ENCODE peak calls at places on chromosomes 5 and 9, in eight cellular contexts. One of them, this sample, is unnamed.

GRCh38 chr9:120892748-120893584 is 16.0 kb upstream of the PHF19 start:
- DNase-seq in stromal cell of bone marrow: peak; percentile 45
- DNase-seq in mesenchymal stem cell: peak; percentile 31
- DNase-seq in type B pancreatic cell: no peak
- DNase-seq in occipital lobe: no peak
- DNase-seq in body of pancreas: no peak
- DNase-seq in KBM-7: peak; percentile 96
- DNase-seq in NCI-H1105 treated with DMSO at 0.1 percent for 48 hours: no peak
- DNase-seq in this sample: peak; percentile 76

GRCh38 chr9:86563350-86563749 is 209.1 kb upstream of the TUT7 start:
- DNase-seq in occipital lobe: no peak
- DNase-seq in body of pancreas: no peak
- DNase-seq in stromal cell of bone marrow: no peak
- DNase-seq in mesenchymal stem cell: no peak
- DNase-seq in KBM-7: no peak
- DNase-seq in type B pancreatic cell: no peak
- DNase-seq in NCI-H1105 treated with DMSO at 0.1 percent for 48 hours: no peak
- DNase-seq in this sample: peak; percentile 76

GRCh38 chr5:83714780-83715179 is 5.9 kb downstream of the HAPLN1 start:
- DNase-seq in mesenchymal stem cell: no peak
- DNase-seq in type B pancreatic cell: no peak
- DNase-seq in KBM-7: no peak
- DNase-seq in body of pancreas: no peak
- DNase-seq in stromal cell of bone marrow: no peak
- DNase-seq in occipital lobe: no peak
- DNase-seq in NCI-H1105 treated with DMSO at 0.1 percent for 48 hours: no peak
- DNase-seq in this sample: no peak

GRCh38 chr5:179201986-179202385 is 141.8 kb downstream of the ZNF354C start:
- DNase-seq in mesenchymal stem cell: no peak
- DNase-seq in stromal cell of bone marrow: no peak
- DNase-seq in NCI-H1105 treated with DMSO at 0.1 percent for 48 hours: no peak
- DNase-seq in body of pancreas: no peak
- DNase-seq in occipital lobe: no peak
- DNase-seq in KBM-7: no peak
- DNase-seq in type B pancreatic cell: no peak
- DNase-seq in this sample: no peak

GRCh38 chr9:79573697-79573976 is 1.9 kb downstream of the TLE4 start:
- DNase-seq in KBM-7: no peak
- DNase-seq in stromal cell of bone marrow: no peak
- DNase-seq in mesenchymal stem cell: no peak
- DNase-seq in type B pancreatic cell: no peak
- DNase-seq in occipital lobe: no peak
- DNase-seq in NCI-H1105 treated with DMSO at 0.1 percent for 48 hours: peak; percentile 13
- DNase-seq in body of pancreas: no peak
- DNase-seq in this sample: no peak

GRCh38 chr9:6024035-6024554 is 8.7 kb upstream of the RANBP6 start:
- DNase-seq in body of pancreas: no peak
- DNase-seq in occipital lobe: no peak
- DNase-seq in KBM-7: peak; percentile 51
- DNase-seq in stromal cell of bone marrow: no peak
- DNase-seq in NCI-H1105 treated with DMSO at 0.1 percent for 48 hours: peak; percentile 22
- DNase-seq in mesenchymal stem cell: peak; percentile 23
- DNase-seq in type B pancreatic cell: no peak
- DNase-seq in this sample: peak; percentile 7

GRCh38 chr5:37810311-37810710 is 29.5 kb downstream of the GDNF start:
- DNase-seq in body of pancreas: no peak
- DNase-seq in mesenchymal stem cell: no peak
- DNase-seq in NCI-H1105 treated with DMSO at 0.1 percent for 48 hours: no peak
- DNase-seq in type B pancreatic cell: no peak
- DNase-seq in occipital lobe: no peak
- DNase-seq in KBM-7: no peak
- DNase-seq in stromal cell of bone marrow: no peak
- DNase-seq in this sample: no peak

GRCh38 chr5:98770158-98770910 is 3.1 kb upstream of the RGMB start:
- DNase-seq in NCI-H1105 treated with DMSO at 0.1 percent for 48 hours: peak; percentile 67
- DNase-seq in body of pancreas: peak; percentile 60
- DNase-seq in occipital lobe: peak; percentile 15
- DNase-seq in KBM-7: peak; percentile 65
- DNase-seq in type B pancreatic cell: no peak
- DNase-seq in mesenchymal stem cell: peak; percentile 85
- DNase-seq in stromal cell of bone marrow: no peak
- DNase-seq in this sample: peak; percentile 76

GRCh38 chr5:120843390-120843980 is 379.4 kb downstream of the PRR16 start:
- DNase-seq in mesenchymal stem cell: no peak
- DNase-seq in NCI-H1105 treated with DMSO at 0.1 percent for 48 hours: no peak
- DNase-seq in occipital lobe: no peak
- DNase-seq in type B pancreatic cell: no peak
- DNase-seq in stromal cell of bone marrow: no peak
- DNase-seq in body of pancreas: no peak
- DNase-seq in KBM-7: no peak
- DNase-seq in this sample: no peak

GRCh38 chr9:37215456-37216229 is 95.3 kb downstream of the ZCCHC7 start:
- DNase-seq in NCI-H1105 treated with DMSO at 0.1 percent for 48 hours: no peak
- DNase-seq in type B pancreatic cell: no peak
- DNase-seq in KBM-7: no peak
- DNase-seq in occipital lobe: no peak
- DNase-seq in mesenchymal stem cell: no peak
- DNase-seq in body of pancreas: no peak
- DNase-seq in stromal cell of bone marrow: no peak
- DNase-seq in this sample: peak; percentile 47

GRCh38 chr5:174935854-174936474 is 211.6 kb downstream of the MSX2 start:
- DNase-seq in stromal cell of bone marrow: peak; percentile 21
- DNase-seq in body of pancreas: peak; percentile 67
- DNase-seq in KBM-7: peak; percentile 53
- DNase-seq in mesenchymal stem cell: peak; percentile 31
- DNase-seq in NCI-H1105 treated with DMSO at 0.1 percent for 48 hours: peak; percentile 46
- DNase-seq in occipital lobe: peak; percentile 28
- DNase-seq in type B pancreatic cell: peak; percentile 80
- DNase-seq in this sample: peak; percentile 42

GRCh38 chr9:131238402-131239021 is 37.8 kb downstream of the FAM78A start:
- DNase-seq in body of pancreas: no peak
- DNase-seq in NCI-H1105 treated with DMSO at 0.1 percent for 48 hours: no peak
- DNase-seq in stromal cell of bone marrow: no peak
- DNase-seq in occipital lobe: no peak
- DNase-seq in mesenchymal stem cell: peak; percentile 53
- DNase-seq in KBM-7: peak; percentile 74
- DNase-seq in type B pancreatic cell: no peak
- DNase-seq in this sample: peak; percentile 23

GRCh38 chr5:79562351-79563246 is 48.7 kb upstream of the HOMER1 start:
- DNase-seq in KBM-7: no peak
- DNase-seq in body of pancreas: no peak
- DNase-seq in stromal cell of bone marrow: peak; percentile 90
- DNase-seq in mesenchymal stem cell: peak; percentile 8
- DNase-seq in occipital lobe: no peak
- DNase-seq in NCI-H1105 treated with DMSO at 0.1 percent for 48 hours: no peak
- DNase-seq in type B pancreatic cell: no peak
- DNase-seq in this sample: no peak

GRCh38 chr5:102678267-102679058 is 76.6 kb upstream of the PAM start:
- DNase-seq in KBM-7: no peak
- DNase-seq in NCI-H1105 treated with DMSO at 0.1 percent for 48 hours: no peak
- DNase-seq in type B pancreatic cell: no peak
- DNase-seq in mesenchymal stem cell: no peak
- DNase-seq in occipital lobe: no peak
- DNase-seq in stromal cell of bone marrow: peak; percentile 53
- DNase-seq in body of pancreas: no peak
- DNase-seq in this sample: no peak

GRCh38 chr9:74041588-74041987 is 455.5 kb upstream of the RORB start:
- DNase-seq in stromal cell of bone marrow: no peak
- DNase-seq in type B pancreatic cell: no peak
- DNase-seq in body of pancreas: no peak
- DNase-seq in occipital lobe: no peak
- DNase-seq in mesenchymal stem cell: no peak
- DNase-seq in KBM-7: no peak
- DNase-seq in NCI-H1105 treated with DMSO at 0.1 percent for 48 hours: no peak
- DNase-seq in this sample: no peak

GRCh38 chr9:713046-713445 is 128.5 kb upstream of the DMRT1 start:
- DNase-seq in KBM-7: no peak
- DNase-seq in body of pancreas: no peak
- DNase-seq in mesenchymal stem cell: no peak
- DNase-seq in NCI-H1105 treated with DMSO at 0.1 percent for 48 hours: no peak
- DNase-seq in occipital lobe: no peak
- DNase-seq in stromal cell of bone marrow: no peak
- DNase-seq in type B pancreatic cell: no peak
- DNase-seq in this sample: no peak

GRCh38 chr5:138238034-138238433 is 24.9 kb upstream of the CDC23 start:
- DNase-seq in stromal cell of bone marrow: no peak
- DNase-seq in NCI-H1105 treated with DMSO at 0.1 percent for 48 hours: no peak
- DNase-seq in body of pancreas: no peak
- DNase-seq in type B pancreatic cell: no peak
- DNase-seq in KBM-7: no peak
- DNase-seq in occipital lobe: no peak
- DNase-seq in mesenchymal stem cell: no peak
- DNase-seq in this sample: no peak

GRCh38 chr9:98455256-98455956 is 200.0 kb upstream of the TBC1D2 start:
- DNase-seq in NCI-H1105 treated with DMSO at 0.1 percent for 48 hours: no peak
- DNase-seq in stromal cell of bone marrow: no peak
- DNase-seq in KBM-7: no peak
- DNase-seq in occipital lobe: no peak
- DNase-seq in type B pancreatic cell: no peak
- DNase-seq in mesenchymal stem cell: no peak
- DNase-seq in body of pancreas: no peak
- DNase-seq in this sample: no peak

GRCh38 chr5:135477594-135477993 is 25.4 kb upstream of the TIFAB start:
- DNase-seq in NCI-H1105 treated with DMSO at 0.1 percent for 48 hours: no peak
- DNase-seq in mesenchymal stem cell: no peak
- DNase-seq in KBM-7: no peak
- DNase-seq in type B pancreatic cell: no peak
- DNase-seq in body of pancreas: no peak
- DNase-seq in stromal cell of bone marrow: no peak
- DNase-seq in occipital lobe: no peak
- DNase-seq in this sample: no peak

GRCh38 chr5:179801304-179802206 is 5.1 kb downstream of the MGAT4B start:
- DNase-seq in occipital lobe: no peak
- DNase-seq in KBM-7: peak; percentile 79
- DNase-seq in body of pancreas: peak; percentile 90
- DNase-seq in stromal cell of bone marrow: no peak
- DNase-seq in type B pancreatic cell: no peak
- DNase-seq in mesenchymal stem cell: peak; percentile 68
- DNase-seq in NCI-H1105 treated with DMSO at 0.1 percent for 48 hours: no peak
- DNase-seq in this sample: peak; percentile 61

GRCh38 chr9:106893088-106893487 is 30.1 kb downstream of the ZNF462 start:
- DNase-seq in KBM-7: no peak
- DNase-seq in stromal cell of bone marrow: no peak
- DNase-seq in type B pancreatic cell: no peak
- DNase-seq in occipital lobe: no peak
- DNase-seq in mesenchymal stem cell: peak; percentile 89
- DNase-seq in NCI-H1105 treated with DMSO at 0.1 percent for 48 hours: no peak
- DNase-seq in body of pancreas: no peak
- DNase-seq in this sample: peak; percentile 72

GRCh38 chr9:38227656-38228055 is 158.6 kb upstream of the SHB start:
- DNase-seq in body of pancreas: no peak
- DNase-seq in mesenchymal stem cell: peak; percentile 8
- DNase-seq in KBM-7: no peak
- DNase-seq in NCI-H1105 treated with DMSO at 0.1 percent for 48 hours: peak; percentile 6
- DNase-seq in occipital lobe: no peak
- DNase-seq in type B pancreatic cell: peak; percentile 55
- DNase-seq in stromal cell of bone marrow: no peak
- DNase-seq in this sample: peak; percentile 6

GRCh38 chr5:592158-592557 is 20.0 kb upstream of the CEP72 start:
- DNase-seq in stromal cell of bone marrow: no peak
- DNase-seq in body of pancreas: no peak
- DNase-seq in NCI-H1105 treated with DMSO at 0.1 percent for 48 hours: no peak
- DNase-seq in mesenchymal stem cell: no peak
- DNase-seq in KBM-7: no peak
- DNase-seq in occipital lobe: no peak
- DNase-seq in type B pancreatic cell: peak; percentile 50
- DNase-seq in this sample: no peak

GRCh38 chr5:10229306-10230048 is 20.2 kb downstream of the ATPSCKMT start:
- DNase-seq in body of pancreas: no peak
- DNase-seq in occipital lobe: no peak
- DNase-seq in stromal cell of bone marrow: peak; percentile 72
- DNase-seq in NCI-H1105 treated with DMSO at 0.1 percent for 48 hours: no peak
- DNase-seq in KBM-7: no peak
- DNase-seq in mesenchymal stem cell: peak; percentile 16
- DNase-seq in type B pancreatic cell: no peak
- DNase-seq in this sample: no peak

GRCh38 chr5:59489551-59489950 is 404.0 kb downstream of the PDE4D start:
- DNase-seq in type B pancreatic cell: no peak
- DNase-seq in stromal cell of bone marrow: peak; percentile 3
- DNase-seq in KBM-7: no peak
- DNase-seq in occipital lobe: no peak
- DNase-seq in mesenchymal stem cell: no peak
- DNase-seq in NCI-H1105 treated with DMSO at 0.1 percent for 48 hours: no peak
- DNase-seq in body of pancreas: no peak
- DNase-seq in this sample: no peak

GRCh38 chr5:56501949-56502557 is 268.9 kb upstream of the ANKRD55 start:
- DNase-seq in stromal cell of bone marrow: no peak
- DNase-seq in KBM-7: peak; percentile 60
- DNase-seq in occipital lobe: no peak
- DNase-seq in NCI-H1105 treated with DMSO at 0.1 percent for 48 hours: no peak
- DNase-seq in type B pancreatic cell: no peak
- DNase-seq in mesenchymal stem cell: peak; percentile 48
- DNase-seq in body of pancreas: no peak
- DNase-seq in this sample: peak; percentile 50

GRCh38 chr5:122999947-123000563 is 36.5 kb downstream of the PPIC start:
- DNase-seq in NCI-H1105 treated with DMSO at 0.1 percent for 48 hours: no peak
- DNase-seq in type B pancreatic cell: no peak
- DNase-seq in mesenchymal stem cell: peak; percentile 36
- DNase-seq in body of pancreas: peak; percentile 85
- DNase-seq in stromal cell of bone marrow: no peak
- DNase-seq in occipital lobe: no peak
- DNase-seq in KBM-7: peak; percentile 45
- DNase-seq in this sample: peak; percentile 21

GRCh38 chr9:129237195-129237611 is 59.1 kb upstream of the IER5L start:
- DNase-seq in mesenchymal stem cell: peak; percentile 70
- DNase-seq in type B pancreatic cell: no peak
- DNase-seq in KBM-7: peak; percentile 67
- DNase-seq in occipital lobe: peak; percentile 51
- DNase-seq in body of pancreas: no peak
- DNase-seq in NCI-H1105 treated with DMSO at 0.1 percent for 48 hours: no peak
- DNase-seq in stromal cell of bone marrow: peak; percentile 30
- DNase-seq in this sample: peak; percentile 54

GRCh38 chr5:130198927-130199326 is 294.7 kb downstream of the CHSY3 start:
- DNase-seq in NCI-H1105 treated with DMSO at 0.1 percent for 48 hours: no peak
- DNase-seq in mesenchymal stem cell: peak; percentile 27
- DNase-seq in KBM-7: peak; percentile 40
- DNase-seq in body of pancreas: no peak
- DNase-seq in type B pancreatic cell: no peak
- DNase-seq in stromal cell of bone marrow: peak; percentile 8
- DNase-seq in occipital lobe: no peak
- DNase-seq in this sample: peak; percentile 45

GRCh38 chr9:121700165-121700830 is 48.9 kb downstream of the DAB2IP start:
- DNase-seq in type B pancreatic cell: no peak
- DNase-seq in NCI-H1105 treated with DMSO at 0.1 percent for 48 hours: peak; percentile 72
- DNase-seq in mesenchymal stem cell: peak; percentile 37
- DNase-seq in stromal cell of bone marrow: peak; percentile 20
- DNase-seq in occipital lobe: peak; percentile 35
- DNase-seq in body of pancreas: peak; percentile 87
- DNase-seq in KBM-7: no peak
- DNase-seq in this sample: peak; percentile 51

GRCh38 chr5:142686210-142686734 is 382 bp upstream of the FGF1 start:
- DNase-seq in NCI-H1105 treated with DMSO at 0.1 percent for 48 hours: no peak
- DNase-seq in stromal cell of bone marrow: no peak
- DNase-seq in mesenchymal stem cell: peak; percentile 71
- DNase-seq in KBM-7: no peak
- DNase-seq in body of pancreas: no peak
- DNase-seq in type B pancreatic cell: no peak
- DNase-seq in occipital lobe: peak; percentile 38
- DNase-seq in this sample: no peak

GRCh38 chr5:176768174-176768970 is 42.0 kb upstream of the UNC5A start:
- DNase-seq in mesenchymal stem cell: no peak
- DNase-seq in KBM-7: no peak
- DNase-seq in body of pancreas: no peak
- DNase-seq in NCI-H1105 treated with DMSO at 0.1 percent for 48 hours: no peak
- DNase-seq in type B pancreatic cell: peak; percentile 50
- DNase-seq in occipital lobe: no peak
- DNase-seq in stromal cell of bone marrow: no peak
- DNase-seq in this sample: no peak

This sample was measured in fibroblast of villous mesenchyme.